ENCODE peak calls at places on chromosome 4, in seven cellular contexts. P is aorta, W is upper lobe of right lung, F is uterus, Q is Panc1, D is stomach, R is brain microvascular endothelial cell. M is an unnamed sample.

GRCh38 chr4:85715996-85716737 is 241.2 kb downstream of the ARHGAP24 start:
- DNase-seq in P (no peak), W (no peak), F (no peak), Q (no peak), D (no peak), R (no peak), M (no peak)

GRCh38 chr4:73989031-73989430 is 1.0 kb upstream of the PPBP start:
- DNase-seq in P (no peak), W (no peak), F (no peak), Q (no peak), D (no peak), R (no peak), M (no peak)

GRCh38 chr4:84639143-84639542 is 56.2 kb downstream of the CDS1 start:
- DNase-seq in P (no peak), W (no peak), F (no peak), Q (no peak), D (no peak), R (no peak), M (no peak)

GRCh38 chr4:99816611-99817309 is at the start of gene DAPP1:
- DNase-seq in P (peak), W (peak), F (peak), Q (no peak), D (peak), R (no peak), M (no peak)

GRCh38 chr4:14853186-14853946 is 148.9 kb upstream of the CPEB2 start:
- DNase-seq in P (no peak), W (no peak), F (no peak), Q (no peak), D (no peak), R (peak), M (no peak)

GRCh38 chr4:162461952-162462351 is 298.2 kb upstream of the FSTL5 start:
- DNase-seq in P (no peak), W (no peak), F (no peak), Q (no peak), D (no peak), R (no peak), M (no peak)

GRCh38 chr4:168832746-168833575 is 177.1 kb downstream of the CBR4 start:
- DNase-seq in P (peak), W (peak), F (peak), Q (no peak), D (peak), R (no peak), M (no peak)

GRCh38 chr4:2537011-2537830 is 774 bp downstream of the FAM193A start:
- DNase-seq in P (peak), W (peak), F (peak), Q (no peak), D (peak), R (no peak), M (no peak)

GRCh38 chr4:46196086-46196485 is 72.2 kb upstream of the GABRG1 start:
- DNase-seq in P (no peak), W (no peak), F (no peak), Q (no peak), D (no peak), R (no peak), M (no peak)

GRCh38 chr4:147548251-147548650 is 67.4 kb downstream of the EDNRA start:
- DNase-seq in P (no peak), W (no peak), F (no peak), Q (no peak), D (no peak), R (no peak), M (no peak)

GRCh38 chr4:7191546-7192251 is 639 bp upstream of the SORCS2 start:
- DNase-seq in P (peak), W (peak), F (no peak), Q (no peak), D (no peak), R (no peak), M (no peak)

GRCh38 chr4:178165909-178166308 is 723.7 kb upstream of the AGA start:
- DNase-seq in P (no peak), W (no peak), F (no peak), Q (no peak), D (no peak), R (no peak), M (no peak)

GRCh38 chr4:184451726-184452125 is 22.6 kb downstream of the IRF2 start:
- DNase-seq in P (no peak), W (no peak), F (no peak), Q (no peak), D (no peak), R (no peak), M (no peak)

GRCh38 chr4:184450743-184451142 is 23.6 kb downstream of the IRF2 start:
- DNase-seq in P (no peak), W (no peak), F (no peak), Q (no peak), D (no peak), R (no peak), M (no peak)

GRCh38 chr4:184447664-184448063 is 26.7 kb downstream of the IRF2 start:
- DNase-seq in P (no peak), W (no peak), F (no peak), Q (no peak), D (no peak), R (no peak), M (peak)

GRCh38 chr4:184448828-184449227 is 25.5 kb downstream of the IRF2 start:
- DNase-seq in P (peak), W (no peak), F (peak), Q (no peak), D (no peak), R (peak), M (no peak)

DNA sequence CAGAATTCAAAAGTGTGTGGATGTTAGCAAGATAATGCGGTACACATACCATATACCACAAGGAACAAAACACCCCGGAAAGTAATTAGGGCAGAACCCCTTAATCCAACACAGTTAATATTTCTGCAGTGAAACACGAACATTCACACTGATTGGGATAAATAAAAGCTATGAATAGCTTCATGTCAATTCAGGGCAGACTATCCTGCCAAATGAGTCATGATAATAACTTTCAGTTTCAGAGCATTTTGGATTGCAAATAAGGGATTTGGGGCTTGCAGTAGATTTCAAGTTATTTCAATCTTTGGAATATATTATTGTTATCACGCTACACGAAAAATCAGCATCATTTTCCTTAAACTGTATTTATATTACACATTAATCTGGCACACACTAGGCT is 24.3 kb downstream of the IRF2 start:
- DNase-seq in P (no peak), W (no peak), F (no peak), Q (no peak), D (no peak), R (peak), M (no peak)
- H3K27ac ChIP-seq in P (peak), W (peak), F (peak), Q (no peak), D (peak), R (peak), M (no peak)

DNA sequence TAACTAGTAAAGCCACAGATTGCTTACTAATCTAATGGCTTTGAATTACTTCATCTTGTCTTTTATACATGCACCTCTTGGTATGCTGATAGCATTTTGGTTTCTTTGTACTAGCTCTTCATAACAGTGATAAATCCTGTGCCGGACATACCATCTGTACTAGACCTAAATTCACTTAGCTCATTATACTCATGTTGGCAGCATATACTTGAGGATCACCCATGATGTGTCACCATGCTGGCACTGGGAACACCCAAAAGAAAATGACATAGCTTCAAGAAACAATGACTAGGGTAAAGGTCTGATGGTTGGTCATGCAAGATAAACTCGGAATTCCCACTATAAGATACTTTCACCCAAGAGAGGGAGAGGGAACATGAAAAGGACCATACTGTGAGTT is 314.4 kb downstream of the RAB28 start:
- DNase-seq in P (no peak), W (no peak), F (no peak), Q (no peak), D (no peak), R (no peak), M (no peak)
- H3K27ac ChIP-seq in P (no peak), W (no peak), F (no peak), Q (no peak), D (no peak), R (no peak), M (no peak)

GRCh38 chr4:76953956-76954355 is 4.4 kb downstream of the SEPTIN11 start:
- DNase-seq in P (no peak), W (no peak), F (no peak), Q (no peak), D (no peak), R (no peak), M (no peak)
- H3K27ac ChIP-seq in P (no peak), W (no peak), F (no peak), Q (no peak), D (no peak), R (no peak), M (no peak)

DNA sequence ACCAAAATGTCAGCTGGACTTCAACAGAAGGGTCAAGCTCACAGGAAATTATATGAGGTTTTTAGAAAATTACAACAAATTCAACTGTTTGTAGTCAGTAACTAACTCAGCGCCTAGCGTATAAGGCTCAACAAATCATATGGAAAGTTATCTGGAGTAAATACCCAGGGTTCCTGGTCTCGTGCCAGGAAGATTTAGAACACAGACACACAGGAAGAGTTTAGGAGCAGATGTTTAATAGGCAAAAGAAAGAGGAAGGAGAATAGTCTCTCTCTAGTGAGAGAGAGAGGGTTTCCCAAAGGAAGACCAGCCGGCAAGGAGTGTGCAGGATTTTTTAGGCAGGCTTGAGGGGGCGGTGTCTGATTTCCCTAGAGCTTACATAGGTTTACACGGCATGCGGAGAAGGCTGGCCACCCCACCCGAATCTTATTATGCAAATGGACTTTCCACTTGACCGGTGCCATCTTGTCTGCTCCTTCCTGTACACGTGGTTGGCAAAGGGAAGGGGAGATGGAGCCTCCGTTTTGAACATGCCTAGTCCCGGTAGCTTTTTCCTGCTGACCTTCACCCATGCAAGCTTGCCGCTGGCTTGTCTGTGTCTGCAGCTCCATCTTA is 284.0 kb upstream of the FRG1 start:
- DNase-seq in P (no peak), W (no peak), F (no peak), Q (no peak), D (no peak), R (no peak), M (no peak)
- H3K27ac ChIP-seq in P (no peak), W (no peak), F (no peak), Q (no peak), D (no peak), R (no peak), M (no peak)

DNA sequence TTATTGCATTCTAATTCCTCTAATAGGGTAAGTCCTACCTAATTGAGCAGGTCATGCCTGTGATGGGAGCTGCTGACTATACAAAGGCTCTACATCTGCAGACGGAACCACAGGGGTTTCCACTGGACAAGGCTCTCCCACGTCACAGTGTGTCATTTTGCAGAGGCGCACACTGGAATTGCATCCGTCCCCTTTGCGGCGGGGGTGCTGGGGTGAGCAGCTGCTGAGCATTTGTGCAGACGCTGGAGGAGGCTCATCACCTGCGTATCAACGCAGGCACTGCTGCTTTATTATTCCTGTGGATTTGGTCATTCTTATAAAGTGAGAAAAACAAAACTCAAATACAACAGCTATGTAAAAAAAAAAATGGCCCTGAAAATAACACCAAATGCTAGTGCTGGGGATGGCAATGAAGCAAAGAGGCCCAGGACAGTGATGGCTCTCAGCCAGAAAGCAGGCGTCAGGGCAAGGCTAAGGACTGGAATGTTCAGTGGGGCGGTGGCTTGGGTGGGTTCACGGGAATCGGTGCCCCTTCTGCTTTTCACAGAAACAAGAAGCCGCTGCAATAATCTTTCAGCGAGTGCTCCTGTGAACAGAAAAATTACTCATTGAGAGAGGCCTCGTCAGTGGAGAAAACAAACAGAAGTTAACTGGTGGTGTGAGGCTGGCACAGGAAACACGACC is 67.8 kb downstream of the GATB start:
- DNase-seq in P (no peak), W (no peak), F (no peak), Q (no peak), D (no peak), R (no peak), M (no peak)
- H3K27ac ChIP-seq in P (no peak), W (no peak), F (no peak), Q (no peak), D (peak), R (no peak), M (no peak)

DNA sequence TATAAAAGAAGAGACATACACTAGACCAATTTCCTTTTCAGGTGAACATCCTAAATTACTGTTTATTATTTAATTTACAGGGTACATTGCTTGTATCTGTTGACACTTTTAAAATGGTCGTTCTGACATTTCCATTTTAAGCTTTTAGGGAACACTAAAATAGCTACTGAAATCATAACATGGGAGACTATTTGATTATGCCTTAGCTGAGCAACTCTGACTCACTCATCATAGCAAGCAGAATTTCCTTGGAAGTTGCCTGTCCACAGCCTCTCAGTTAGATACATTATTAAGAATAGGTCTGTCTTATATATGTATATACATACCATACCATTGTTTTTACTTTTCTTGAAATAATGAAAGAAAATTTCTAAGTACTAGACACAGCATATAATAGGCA is 22.0 kb downstream of the GUCY1B1 start:
- DNase-seq in P (no peak), W (no peak), F (no peak), Q (no peak), D (no peak), R (no peak), M (no peak)
- H3K27ac ChIP-seq in P (no peak), W (no peak), F (no peak), Q (no peak), D (no peak), R (no peak), M (no peak)